ENCODE peak calls at places on chromosomes 3 and 15, in nine cellular contexts. U, V, P, J, T, C, R, K and L are unnamed samples.

GRCh38 chr3:124768812-124769211 is 38.6 kb downstream of the UMPS start:
- DNase-seq in K (no peak), J (no peak), C (no peak), U (no peak), V (no peak), R (no peak), P (peak), T (no peak), L (no peak)

GRCh38 chr3:62873672-62874397 is 1.4 kb downstream of the CADPS start:
- DNase-seq in K (no peak), T (no peak), J (no peak), U (peak), V (peak), P (peak), C (peak), R (peak), L (peak)

GRCh38 chr15:100665570-100665969 is 63.2 kb downstream of the ASB7 start:
- DNase-seq in P (no peak), T (no peak), V (peak), U (no peak), K (no peak), J (no peak), R (no peak), C (no peak), L (no peak)

GRCh38 chr3:174198199-174198598 is 660.9 kb upstream of the NAALADL2 start:
- DNase-seq in P (no peak), R (no peak), J (peak), T (no peak), U (no peak), K (no peak), C (no peak), V (no peak), L (no peak)

GRCh38 chr15:64693134-64693533 is 82.3 kb downstream of the RBPMS2 start:
- DNase-seq in K (no peak), P (no peak), R (no peak), J (peak), U (no peak), V (peak), C (no peak), T (no peak), L (peak)

GRCh38 chr15:89486726-89487050 is 9.7 kb downstream of the RHCG start:
- DNase-seq in T (no peak), K (no peak), C (no peak), J (no peak), U (no peak), V (peak), P (no peak), R (no peak), L (no peak)

GRCh38 chr15:60551781-60552161 is 72.8 kb upstream of the ICE2 start:
- DNase-seq in R (no peak), K (no peak), J (no peak), V (no peak), U (no peak), P (no peak), T (peak), C (no peak), L (no peak)

GRCh38 chr15:47484119-47484518 is 233.2 kb upstream of the SEMA6D start:
- DNase-seq in U (no peak), T (no peak), J (peak), V (no peak), C (no peak), P (no peak), K (no peak), R (no peak), L (no peak)

GRCh38 chr15:48400086-48400485 is 68.9 kb downstream of the DUT start:
- DNase-seq in K (no peak), J (no peak), U (no peak), R (no peak), T (no peak), C (no peak), P (no peak), V (no peak), L (no peak)